ENCODE peak calls at places on chromosome 3, in five cellular contexts. X, W, R, D and Z are unnamed samples.
A peak's percentile ranks its signal among the peaks of the same experiment; 100 is the strongest.

GRCh38 chr3:188266581-188267274 is 112.8 kb downstream of the LPP start:
- DNase-seq in X (no peak), D (no peak), R (no peak), W (no peak), Z (no peak)

GRCh38 chr3:34016925-34017592 is 218.6 kb downstream of the PDCD6IP start:
- DNase-seq in W (no peak), D (no peak), X (no peak), R (no peak), Z (no peak)

GRCh38 chr3:98980915-98981596 is 79.6 kb upstream of the DCBLD2 start:
- DNase-seq in X (no peak), W (no peak), D (no peak), R (no peak), Z (peak; percentile 59)

GRCh38 chr3:176663376-176663775 is 533.9 kb downstream of the TBL1XR1 start:
- DNase-seq in R (peak; percentile 33), W (no peak), X (no peak), D (no peak), Z (no peak)

GRCh38 chr3:185825639-185826481 is 1.0 kb upstream of the IGF2BP2 start:
- DNase-seq in W (peak; percentile 31), R (peak; percentile 85), X (peak; percentile 43), D (peak; percentile 34), Z (peak; percentile 28)

GRCh38 chr3:64801856-64802255 is 114.1 kb upstream of the ADAMTS9 start:
- DNase-seq in D (no peak), X (no peak), R (no peak), W (no peak), Z (no peak)

GRCh38 chr3:48428863-48429415 is 947 bp downstream of the PLXNB1 start:
- DNase-seq in D (no peak), W (no peak), R (peak; percentile 64), X (no peak), Z (no peak)

GRCh38 chr3:32288819-32289218 is 50.3 kb downstream of the CMTM8 start:
- DNase-seq in D (no peak), R (no peak), W (no peak), X (no peak), Z (no peak)

GRCh38 chr3:3066910-3067309 is 43.3 kb downstream of the IL5RA start:
- DNase-seq in W (no peak), D (no peak), R (no peak), X (no peak), Z (no peak)

GRCh38 chr3:181382656-181383055 is 329.1 kb upstream of the SOX2 start:
- DNase-seq in X (no peak), W (no peak), D (no peak), R (no peak), Z (no peak)

GRCh38 chr3:11568503-11569155 is 75.1 kb downstream of the VGLL4 start:
- DNase-seq in W (no peak), X (no peak), D (no peak), R (no peak), Z (no peak)

GRCh38 chr3:8069471-8069870 is 432.2 kb upstream of the LMCD1 start:
- DNase-seq in D (no peak), W (no peak), R (no peak), X (no peak), Z (no peak)

GRCh38 chr3:97949110-97949485 is 23.1 kb downstream of the RIOX2 start:
- DNase-seq in D (no peak), W (no peak), R (no peak), X (no peak), Z (no peak)